ENCODE peak calls at places on chromosomes 7 and 10, in ten cellular contexts. F is right cardiac atrium, N is body of pancreas, U is psoas muscle, I is aorta, H is lower lobe of right lung, P is heart left ventricle, X is Panc1, K is RWPE2, C is GM12878. D is an unnamed sample.

GRCh38 chr7:95867309-95867708 is 95.0 kb downstream of the DYNC1I1 start:
- ATAC-seq in F (no peak), N (peak), U (no peak), I (no peak), H (no peak), P (no peak), X (no peak), K (no peak), C (peak), D (no peak)

GRCh38 chr7:139909379-139910050 is 80.5 kb downstream of the TBXAS1 start:
- ATAC-seq in F (peak), N (no peak), U (peak), I (no peak), H (no peak), P (no peak), X (no peak), K (peak), C (no peak), D (no peak)

GRCh38 chr10:29948971-29949370 is 110.4 kb downstream of the JCAD start:
- ATAC-seq in F (no peak), N (peak), U (peak), I (no peak), H (no peak), P (no peak), X (no peak), K (peak), C (peak), D (no peak)

GRCh38 chr7:80488851-80489370 is 23.0 kb downstream of the GNAT3 start:
- ATAC-seq in F (no peak), N (no peak), U (no peak), I (no peak), H (no peak), P (peak), X (no peak), K (no peak), C (no peak), D (no peak)

GRCh38 chr10:103660364-103661197 is 167.1 kb downstream of the NEURL1 start:
- ATAC-seq in F (peak), N (peak), U (peak), I (peak), H (peak), P (peak), X (peak), K (no peak), C (peak), D (peak)

GRCh38 chr10:34124522-34125035 is 690.5 kb downstream of the PARD3 start:
- ATAC-seq in F (no peak), N (peak), U (peak), I (no peak), H (peak), P (peak), X (peak), K (peak), C (peak), D (no peak)

GRCh38 chr10:74502963-74503608 is 323.3 kb upstream of the KAT6B start:
- ATAC-seq in F (no peak), N (no peak), U (no peak), I (no peak), H (no peak), P (no peak), X (no peak), K (peak), C (peak), D (no peak)

GRCh38 chr7:64131696-64132095 is 75.3 kb upstream of the ZNF735 start:
- ATAC-seq in F (no peak), N (no peak), U (no peak), I (no peak), H (no peak), P (no peak), X (no peak), K (no peak), C (no peak), D (no peak)

GRCh38 chr7:70568674-70569334 is 563.1 kb upstream of the GALNT17 start:
- ATAC-seq in F (peak), N (peak), U (peak), I (no peak), H (no peak), P (peak), X (no peak), K (no peak), C (no peak), D (no peak)

GRCh38 chr7:136056827-136057226 is 79.7 kb upstream of the MTPN start:
- ATAC-seq in F (no peak), N (no peak), U (no peak), I (no peak), H (no peak), P (no peak), X (no peak), K (no peak), C (no peak), D (no peak)

GRCh38 chr7:46034056-46034768 is 113.1 kb upstream of the IGFBP3 start:
- ATAC-seq in F (peak), N (no peak), U (no peak), I (no peak), H (no peak), P (no peak), X (no peak), K (no peak), C (no peak), D (no peak)

GRCh38 chr10:84308481-84309304 is 19.7 kb upstream of the CCSER2 start:
- ATAC-seq in F (peak), N (no peak), U (no peak), I (no peak), H (peak), P (peak), X (peak), K (no peak), C (peak), D (no peak)
- H3K4me3 ChIP-seq in F (no peak), N (no peak), U (peak), I (no peak), H (no peak), P (no peak), X (no peak), K (no peak), C (no peak), D (no peak)

GRCh38 chr10:36026656-36027390 is 384.7 kb upstream of the FZD8 start:
- ATAC-seq in F (no peak), N (no peak), U (no peak), I (no peak), H (no peak), P (no peak), X (no peak), K (no peak), C (no peak), D (no peak)

GRCh38 chr10:36026081-36026480 is 384.0 kb upstream of the FZD8 start:
- ATAC-seq in F (no peak), N (no peak), U (no peak), I (no peak), H (no peak), P (no peak), X (no peak), K (no peak), C (no peak), D (no peak)

GRCh38 chr10:36036137-36036536 is 394.0 kb upstream of the FZD8 start:
- ATAC-seq in F (no peak), N (no peak), U (no peak), I (no peak), H (no peak), P (no peak), X (no peak), K (no peak), C (no peak), D (no peak)

GRCh38 chr10:36033808-36034207 is 391.7 kb upstream of the FZD8 start:
- ATAC-seq in F (no peak), N (peak), U (no peak), I (no peak), H (no peak), P (no peak), X (no peak), K (no peak), C (no peak), D (no peak)

GRCh38 chr10:36030516-36030915 is 388.4 kb upstream of the FZD8 start:
- ATAC-seq in F (peak), N (no peak), U (no peak), I (no peak), H (no peak), P (no peak), X (no peak), K (no peak), C (no peak), D (no peak)
- H3K4me3 ChIP-seq in F (no peak), N (no peak), U (no peak), I (no peak), H (no peak), P (no peak), X (no peak), K (no peak), C (no peak), D (no peak)

DNA sequence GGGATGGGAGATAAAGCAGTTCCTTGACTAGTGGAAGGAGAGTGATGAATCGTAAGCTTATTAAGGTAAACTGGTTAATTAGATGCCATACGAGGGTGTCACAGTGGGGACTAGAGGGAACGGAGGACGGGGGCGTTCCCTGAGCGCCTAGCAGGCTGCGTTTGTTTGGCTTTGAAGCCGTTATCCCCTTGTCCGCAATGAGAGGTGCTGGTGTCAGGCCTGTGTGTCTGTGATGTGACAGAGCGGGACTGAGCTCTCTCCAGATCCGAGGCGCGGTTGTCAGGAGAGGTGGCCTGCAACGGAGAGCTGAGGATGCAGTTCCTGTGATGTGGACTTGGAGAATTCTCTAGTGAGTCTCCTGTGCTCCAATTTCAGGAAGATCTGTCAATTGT is 60.0 kb upstream of the PRPS1L1 start:
- ATAC-seq in F (no peak), N (no peak), U (no peak), I (peak), H (no peak), P (peak), X (no peak), K (no peak), C (no peak), D (no peak)
- H3K4me3 ChIP-seq in F (peak), N (no peak), U (peak), I (peak), H (no peak), P (peak), X (no peak), K (no peak), C (no peak), D (peak)

DNA sequence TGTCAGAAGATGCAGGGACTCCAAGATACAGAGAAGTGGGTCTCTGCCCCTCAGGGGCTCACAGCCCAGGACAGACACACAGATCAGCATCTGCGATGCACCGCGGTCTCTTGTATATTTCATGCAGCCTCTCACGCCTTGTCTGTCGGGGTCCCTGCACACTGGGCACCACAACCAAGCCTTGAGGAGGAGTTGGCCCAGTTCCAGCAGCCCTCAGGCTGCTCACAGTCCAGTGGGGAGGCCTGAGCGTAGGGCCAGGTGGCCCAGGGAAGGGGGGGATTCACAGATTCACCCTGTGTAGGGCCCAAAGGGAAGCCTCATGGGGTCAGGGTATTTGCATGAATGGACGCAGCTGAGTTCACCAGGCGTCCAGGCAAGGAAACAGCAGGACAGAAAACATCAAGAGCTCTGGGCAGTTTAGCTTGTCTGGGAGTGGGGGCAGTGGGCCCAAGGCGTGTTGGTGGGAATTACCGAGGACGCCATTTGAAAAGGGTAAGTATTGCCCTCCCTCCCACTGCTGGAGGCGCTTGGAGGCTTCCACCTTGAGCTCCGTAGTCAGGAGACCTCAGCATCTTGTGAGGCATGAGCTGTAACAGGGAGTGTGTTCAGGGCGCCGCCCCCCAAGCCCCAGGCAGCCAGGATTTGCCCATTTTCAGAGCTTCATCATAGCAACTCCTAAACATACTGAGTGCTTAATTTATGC is 129.1 kb upstream of the CHST15 start:
- ATAC-seq in F (no peak), N (no peak), U (no peak), I (no peak), H (no peak), P (no peak), X (no peak), K (no peak), C (peak), D (no peak)
- H3K4me3 ChIP-seq in F (no peak), N (no peak), U (no peak), I (no peak), H (no peak), P (no peak), X (no peak), K (no peak), C (peak), D (no peak)

GRCh38 chr7:42096681-42097637 is 140.1 kb downstream of the GLI3 start:
- ATAC-seq in F (peak), N (peak), U (peak), I (peak), H (peak), P (peak), X (peak), K (no peak), C (no peak), D (peak)
- H3K4me3 ChIP-seq in F (no peak), N (no peak), U (no peak), I (no peak), H (no peak), P (no peak), X (no peak), K (no peak), C (no peak), D (no peak)

D was measured in gastroesophageal sphincter.